ENCODE peak calls at places on chromosomes 11 and 22, in six cellular contexts. Y is transverse colon, E is H1, D is iPS DF 6.9, U is upper lobe of right lung, O is left ventricle myocardium inferior. F is an unnamed sample. For H3K4me1, the result is how much of the 10 kb centered on the place peaks cover.

GRCh38 chr11:102802341-102802740 is 4.4 kb upstream of the MMP1 start:
- DNase-seq in E (no peak), O (no peak), U (no peak), Y (no peak), D (no peak), F (no peak)

GRCh38 chr11:15536438-15536837 is 421.7 kb downstream of the INSC start:
- DNase-seq in D (no peak), E (no peak), Y (no peak), O (no peak), U (no peak), F (no peak)

GRCh38 chr11:103110406-103110805 is 1.2 kb downstream of the DYNC2H1 start:
- DNase-seq in Y (no peak), O (no peak), D (no peak), E (no peak), U (no peak), F (no peak)

GRCh38 chr11:132423266-132423665 is 1052.9 kb downstream of the NTM start:
- DNase-seq in D (no peak), Y (no peak), E (no peak), U (no peak), O (no peak), F (no peak)

GRCh38 chr11:77710358-77710757 is 72.8 kb upstream of the CLNS1A start:
- DNase-seq in Y (no peak), D (no peak), E (no peak), U (no peak), O (no peak), F (no peak)

GRCh38 chr11:83827520-83827919 is 541.4 kb upstream of the CCDC90B start:
- DNase-seq in E (no peak), D (no peak), U (no peak), Y (no peak), O (no peak), F (no peak)

GRCh38 chr11:119795231-119795630 is 66.2 kb upstream of the NECTIN1 start:
- DNase-seq in U (peak), O (no peak), Y (no peak), D (no peak), E (no peak), F (no peak)

GRCh38 chr22:40180403-40180802 is 2.7 kb downstream of the TNRC6B start:
- DNase-seq in U (no peak), O (no peak), Y (no peak), D (no peak), E (no peak), F (no peak)

GRCh38 chr11:105219269-105219668 is 79.7 kb upstream of the CARD18 start:
- DNase-seq in O (no peak), D (no peak), U (no peak), Y (no peak), E (peak), F (no peak)

GRCh38 chr11:77086521-77087472 is 15.8 kb upstream of the OMP start:
- DNase-seq in U (peak), D (no peak), Y (peak), E (no peak), O (peak), F (no peak)

GRCh38 chr11:45982656-45983470 is 60.4 kb downstream of the LARGE2 start:
- DNase-seq in Y (no peak), D (peak), O (peak), U (no peak), E (peak), F (no peak)

GRCh38 chr22:45878051-45878764 is 98.8 kb downstream of the WNT7B start:
- DNase-seq in Y (peak), O (peak), U (peak), D (no peak), E (peak), F (no peak)

GRCh38 chr11:45110562-45110961 is 35.9 kb upstream of the PRDM11 start:
- DNase-seq in E (peak), U (no peak), O (no peak), D (peak), Y (peak), F (no peak)

GRCh38 chr22:40348025-40348658 is 1.8 kb downstream of the ADSL start:
- DNase-seq in Y (peak), O (no peak), E (no peak), D (no peak), U (no peak), F (no peak)

GRCh38 chr22:41415554-41415953 is 31.0 kb downstream of the TOB2 start:
- DNase-seq in E (no peak), Y (no peak), O (no peak), U (no peak), D (no peak), F (no peak)

GRCh38 chr11:31788066-31788465 is 23.1 kb downstream of the PAX6 start:
- DNase-seq in E (no peak), D (no peak), O (no peak), Y (no peak), U (no peak), F (no peak)

GRCh38 chr11:73454987-73455386 is 78.8 kb downstream of the RELT start:
- DNase-seq in D (no peak), E (no peak), U (no peak), Y (no peak), O (no peak), F (no peak)

GRCh38 chr11:7555067-7555699 is 41.4 kb downstream of the PPFIBP2 start:
- DNase-seq in O (peak), D (no peak), Y (peak), U (peak), E (no peak), F (peak)

GRCh38 chr11:68231598-68231997 is 18.5 kb upstream of the KMT5B start:
- DNase-seq in Y (no peak), U (no peak), E (no peak), O (no peak), D (no peak), F (no peak)

GRCh38 chr11:81674211-81674610 is 1059.5 kb downstream of the FAM181B start:
- DNase-seq in Y (no peak), U (no peak), E (no peak), O (no peak), D (no peak), F (no peak)

GRCh38 chr11:70671083-70671482 is 272.8 kb downstream of the CTTN start:
- DNase-seq in E (no peak), Y (no peak), D (no peak), U (no peak), O (no peak), F (no peak)

GRCh38 chr11:86673872-86674750 is 1.7 kb upstream of the ME3 start:
- DNase-seq in U (no peak), Y (peak), D (no peak), O (no peak), E (no peak), F (no peak)

GRCh38 chr22:22397292-22397870 is 111.2 kb downstream of the ZNF280B start:
- DNase-seq in E (no peak), D (no peak), Y (no peak), O (peak), U (no peak), F (peak)

GRCh38 chr11:64234840-64235379 is 526 bp downstream of the VEGFB start:
- DNase-seq in U (peak), E (peak), Y (peak), D (no peak), O (peak), F (no peak)

GRCh38 chr22:36221799-36222751 is 17.3 kb downstream of the APOL2 start:
- DNase-seq in Y (peak), E (peak), U (no peak), O (no peak), D (peak), F (peak)

GRCh38 chr22:37492428-37493344 is 6.5 kb upstream of the MFNG start:
- DNase-seq in O (no peak), Y (peak), U (peak), E (peak), D (no peak), F (no peak)

GRCh38 chr11:126893796-126894195 is 106.8 kb downstream of the KIRREL3 start:
- DNase-seq in Y (no peak), D (no peak), E (no peak), U (no peak), O (no peak), F (no peak)

GRCh38 chr22:42994917-42995562 is 19.9 kb downstream of the PACSIN2 start:
- DNase-seq in Y (peak), O (no peak), E (no peak), U (no peak), D (no peak), F (no peak)

GRCh38 chr11:78244546-78245315 is 56.0 kb downstream of the USP35 start:
- DNase-seq in E (no peak), Y (no peak), D (no peak), O (no peak), U (no peak), F (no peak)

GRCh38 chr22:30036656-30037055 is 43.6 kb upstream of the HORMAD2 start:
- DNase-seq in U (no peak), O (no peak), E (no peak), Y (no peak), D (no peak), F (no peak)

GRCh38 chr11:41377709-41378394 is 81.6 kb downstream of the LRRC4C start:
- DNase-seq in U (no peak), E (no peak), O (no peak), D (no peak), Y (no peak), F (no peak)

GRCh38 chr22:39916496-39916895 is 15.6 kb downstream of the GRAP2 start:
- DNase-seq in Y (no peak), E (no peak), O (no peak), U (no peak), D (no peak), F (no peak)

GRCh38 chr11:110125632-110126031 is 32.4 kb downstream of the ZC3H12C start:
- DNase-seq in O (no peak), E (no peak), D (no peak), Y (no peak), U (no peak), F (no peak)

GRCh38 chr22:43891360-43892182 is at the start of gene PNPLA5:
- DNase-seq in U (peak), O (no peak), Y (no peak), D (peak), E (peak), F (no peak)

GRCh38 chr11:64223001-64223651 is 2.9 kb downstream of the TRPT1 start:
- DNase-seq in Y (no peak), E (no peak), O (no peak), D (no peak), U (peak), F (no peak)

GRCh38 chr11:123640677-123641494 is 13.5 kb downstream of the SCN3B start:
- DNase-seq in E (peak), D (peak), U (peak), Y (peak), O (peak), F (peak)

GRCh38 chr11:7251836-7252682 is at the start of gene SYT9:
- DNase-seq in Y (peak), O (no peak), E (peak), U (peak), D (peak), F (peak)

GRCh38 chr11:35169754-35170153 is 30.8 kb downstream of the CD44 start:
- DNase-seq in O (no peak), U (no peak), D (no peak), Y (no peak), E (no peak), F (no peak)
- H3K4me1 ChIP-seq in O (half or more), U (half or more), D (under half), Y (half or more), E (under half), F (under half)

GRCh38 chr22:24424001-24424900 is 3.1 kb upstream of the ADORA2A start:
- DNase-seq in Y (no peak), D (no peak), E (peak), U (no peak), O (no peak), F (peak)
- H3K4me1 ChIP-seq in Y (under half), D (under half), E (under half), U (under half), O (half or more), F (under half)

GRCh38 chr22:48098936-48099245 is 1336.4 kb downstream of the TBC1D22A start:
- DNase-seq in Y (no peak), O (no peak), U (no peak), D (no peak), E (no peak), F (no peak)
- H3K4me1 ChIP-seq in Y (under half), O (under half), U (under half), D (under half), E (under half), F (under half)

GRCh38 chr11:20111871-20112270 is 48.4 kb downstream of the DBX1 start:
- DNase-seq in E (no peak), U (no peak), Y (no peak), O (no peak), D (no peak), F (no peak)

GRCh38 chr11:20109731-20110445 is 50.4 kb downstream of the DBX1 start:
- DNase-seq in D (no peak), Y (no peak), U (no peak), O (no peak), E (no peak), F (no peak)

GRCh38 chr11:20113147-20113435 is 47.2 kb downstream of the DBX1 start:
- DNase-seq in U (no peak), E (no peak), Y (no peak), O (no peak), D (no peak), F (no peak)

GRCh38 chr11:20112291-20113146 is 47.8 kb downstream of the DBX1 start:
- DNase-seq in E (no peak), D (no peak), U (peak), O (peak), Y (peak), F (peak)

GRCh38 chr11:20110908-20111669 is 49.2 kb downstream of the DBX1 start:
- DNase-seq in D (peak), O (no peak), E (peak), U (no peak), Y (peak), F (no peak)
- H3K4me1 ChIP-seq in D (under half), O (under half), E (under half), U (under half), Y (under half), F (under half)